ENCODE peak calls at places on chromosomes 2 and 18, in four cellular contexts. One of them, this sample, is unnamed.

GRCh38 chr2:181822097-181822496 is 69.4 kb upstream of the ITPRID2 start:
- DNase-seq in T-helper 9 cell: no peak
- DNase-seq in natural killer cell treated with Interleukin-12 subunit alpha and Interleukin-12 subunit beta and Interleukin-15 and Interleukin-18, amount 100 ng/mL, for 72 hours: no peak
- DNase-seq in fibroblast of pulmonary artery: no peak
- DNase-seq in this sample: no peak

GRCh38 chr18:61551586-61551985 is 218.4 kb downstream of the CDH20 start:
- DNase-seq in natural killer cell treated with Interleukin-12 subunit alpha and Interleukin-12 subunit beta and Interleukin-15 and Interleukin-18, amount 100 ng/mL, for 72 hours: no peak
- DNase-seq in fibroblast of pulmonary artery: peak; percentile 91
- DNase-seq in T-helper 9 cell: no peak
- DNase-seq in this sample: peak; percentile 15

GRCh38 chr2:151760139-151760650 is 25.9 kb upstream of the NEB start:
- DNase-seq in fibroblast of pulmonary artery: peak; percentile 26
- DNase-seq in natural killer cell treated with Interleukin-12 subunit alpha and Interleukin-12 subunit beta and Interleukin-15 and Interleukin-18, amount 100 ng/mL, for 72 hours: no peak
- DNase-seq in T-helper 9 cell: no peak
- DNase-seq in this sample: no peak

GRCh38 chr2:227880460-227880859 is 9.0 kb downstream of the DAW1 start:
- DNase-seq in T-helper 9 cell: no peak
- DNase-seq in natural killer cell treated with Interleukin-12 subunit alpha and Interleukin-12 subunit beta and Interleukin-15 and Interleukin-18, amount 100 ng/mL, for 72 hours: no peak
- DNase-seq in fibroblast of pulmonary artery: no peak
- DNase-seq in this sample: no peak

GRCh38 chr18:36185901-36186460 is 1.3 kb upstream of the MOCOS start:
- DNase-seq in T-helper 9 cell: no peak
- DNase-seq in natural killer cell treated with Interleukin-12 subunit alpha and Interleukin-12 subunit beta and Interleukin-15 and Interleukin-18, amount 100 ng/mL, for 72 hours: no peak
- DNase-seq in fibroblast of pulmonary artery: no peak
- DNase-seq in this sample: no peak

GRCh38 chr18:44589709-44590108 is 91.0 kb upstream of the SETBP1 start:
- DNase-seq in T-helper 9 cell: no peak
- DNase-seq in fibroblast of pulmonary artery: peak; percentile 56
- DNase-seq in natural killer cell treated with Interleukin-12 subunit alpha and Interleukin-12 subunit beta and Interleukin-15 and Interleukin-18, amount 100 ng/mL, for 72 hours: no peak
- DNase-seq in this sample: no peak

GRCh38 chr18:42174909-42175308 is 219.9 kb downstream of the PIK3C3 start:
- DNase-seq in T-helper 9 cell: no peak
- DNase-seq in fibroblast of pulmonary artery: peak; percentile 33
- DNase-seq in natural killer cell treated with Interleukin-12 subunit alpha and Interleukin-12 subunit beta and Interleukin-15 and Interleukin-18, amount 100 ng/mL, for 72 hours: no peak
- DNase-seq in this sample: no peak

GRCh38 chr2:17800219-17800618 is 16.0 kb upstream of the MSGN1 start:
- DNase-seq in fibroblast of pulmonary artery: peak; percentile 66
- DNase-seq in T-helper 9 cell: no peak
- DNase-seq in natural killer cell treated with Interleukin-12 subunit alpha and Interleukin-12 subunit beta and Interleukin-15 and Interleukin-18, amount 100 ng/mL, for 72 hours: no peak
- DNase-seq in this sample: no peak

GRCh38 chr2:74197983-74198460 is 393 bp upstream of the MTHFD2 start:
- DNase-seq in fibroblast of pulmonary artery: no peak
- DNase-seq in T-helper 9 cell: no peak
- DNase-seq in natural killer cell treated with Interleukin-12 subunit alpha and Interleukin-12 subunit beta and Interleukin-15 and Interleukin-18, amount 100 ng/mL, for 72 hours: no peak
- DNase-seq in this sample: no peak

GRCh38 chr2:132623096-132623839 is 46.7 kb downstream of the LYPD1 start:
- DNase-seq in T-helper 9 cell: no peak
- DNase-seq in natural killer cell treated with Interleukin-12 subunit alpha and Interleukin-12 subunit beta and Interleukin-15 and Interleukin-18, amount 100 ng/mL, for 72 hours: no peak
- DNase-seq in fibroblast of pulmonary artery: peak; percentile 60
- DNase-seq in this sample: no peak